ENCODE peak calls at places on chromosomes 6 and 20, in five cellular contexts. Q is IMR-90, O is iPS DF 6.9, X is coronary artery, L is substantia nigra. H is an unnamed sample.

GRCh38 chr6:42984924-42985475 is 630 bp downstream of the PPP2R5D start:
- DNase-seq in L (no peak), Q (no peak), O (no peak), X (no peak), H (no peak)

GRCh38 chr6:131813991-131814390 is 6.2 kb downstream of the ENPP1 start:
- DNase-seq in O (no peak), L (no peak), Q (no peak), X (no peak), H (no peak)

GRCh38 chr6:110525001-110525400 is 48.6 kb upstream of the SLC22A16 start:
- DNase-seq in L (no peak), X (no peak), O (no peak), Q (no peak), H (no peak)

GRCh38 chr6:115271434-115271833 is 789.3 kb downstream of the FRK start:
- DNase-seq in L (no peak), O (peak), Q (no peak), X (no peak), H (no peak)

GRCh38 chr6:139407718-139408222 is 33.3 kb upstream of the CITED2 start:
- DNase-seq in O (no peak), Q (peak), L (no peak), X (no peak), H (no peak)

GRCh38 chr6:81228912-81229540 is 523.5 kb downstream of the TENT5A start:
- DNase-seq in X (no peak), L (no peak), Q (peak), O (no peak), H (no peak)

GRCh38 chr20:47785321-47785899 is at the start of gene SULF2:
- DNase-seq in L (peak), Q (no peak), X (no peak), O (no peak), H (no peak)

GRCh38 chr6:121408321-121408720 is 27.1 kb upstream of the GJA1 start:
- DNase-seq in Q (no peak), L (no peak), O (no peak), X (no peak), H (no peak)

GRCh38 chr6:144478487-144478886 is 193.4 kb downstream of the UTRN start:
- DNase-seq in L (peak), X (peak), O (no peak), Q (no peak), H (no peak)

GRCh38 chr6:169070506-169071176 is 183.0 kb downstream of the THBS2 start:
- DNase-seq in X (peak), Q (peak), O (no peak), L (no peak), H (no peak)

GRCh38 chr20:42752620-42753019 is 437.1 kb downstream of the PTPRT start:
- DNase-seq in O (no peak), Q (no peak), X (no peak), L (no peak), H (no peak)

GRCh38 chr6:6927437-6928361 is 180.1 kb upstream of the RREB1 start:
- DNase-seq in X (no peak), L (no peak), Q (no peak), O (no peak), H (no peak)

GRCh38 chr20:10309326-10309725 is 90.7 kb downstream of the SNAP25 start:
- DNase-seq in O (no peak), Q (peak), X (no peak), L (no peak), H (no peak)

GRCh38 chr6:10395946-10396577 is 18.8 kb downstream of the TFAP2A start:
- DNase-seq in O (no peak), Q (no peak), X (no peak), L (no peak), H (no peak)

GRCh38 chr20:18984238-18985200 is 170.9 kb downstream of the SCP2D1 start:
- DNase-seq in L (no peak), Q (no peak), O (no peak), X (no peak), H (no peak)

GRCh38 chr6:129828229-129828628 is 32.9 kb downstream of the TMEM244 start:
- DNase-seq in L (no peak), Q (no peak), O (no peak), X (no peak), H (no peak)

GRCh38 chr6:168737481-168737880 is 296.5 kb downstream of the SMOC2 start:
- DNase-seq in O (no peak), Q (no peak), X (no peak), L (no peak), H (no peak)

GRCh38 chr20:48763183-48764030 is 64.4 kb downstream of the PREX1 start:
- DNase-seq in X (no peak), O (no peak), L (no peak), Q (no peak), H (no peak)

GRCh38 chr6:68633654-68634502 is 1.2 kb upstream of the ADGRB3 start:
- DNase-seq in O (no peak), Q (no peak), L (no peak), X (no peak), H (no peak)

GRCh38 chr20:4111440-4112411 is 96.4 kb upstream of the RNF24 start:
- DNase-seq in L (no peak), Q (no peak), X (no peak), O (no peak), H (no peak)

GRCh38 chr20:12554416-12554815 is 454.4 kb upstream of the SPTLC3 start:
- DNase-seq in L (no peak), X (no peak), Q (no peak), O (no peak), H (no peak)

GRCh38 chr6:51753635-51754034 is 333.8 kb downstream of the PKHD1 start:
- DNase-seq in L (no peak), Q (no peak), X (no peak), O (peak), H (peak)

GRCh38 chr6:36692861-36693702 is 4.5 kb upstream of the RAB44 start:
- DNase-seq in Q (no peak), X (peak), L (no peak), O (no peak), H (peak)

GRCh38 chr6:86107985-86108384 is 465.3 kb upstream of the SYNCRIP start:
- DNase-seq in X (no peak), L (no peak), Q (no peak), O (no peak), H (no peak)

GRCh38 chr6:113735487-113735886 is 121.7 kb upstream of the MARCKS start:
- DNase-seq in Q (no peak), O (no peak), L (no peak), X (no peak), H (no peak)

GRCh38 chr6:68108243-68108835 is 526.7 kb upstream of the ADGRB3 start:
- DNase-seq in L (no peak), Q (peak), X (no peak), O (no peak), H (no peak)

GRCh38 chr6:168157272-168158007 is 78.4 kb upstream of the FRMD1 start:
- DNase-seq in L (no peak), Q (peak), O (no peak), X (no peak), H (no peak)

GRCh38 chr6:10908228-10908627 is 21.4 kb downstream of the SYCP2L start:
- DNase-seq in O (no peak), X (no peak), Q (no peak), L (no peak), H (no peak)

GRCh38 chr6:134532694-134533624 is 215.0 kb upstream of the SGK1 start:
- DNase-seq in X (no peak), O (no peak), Q (no peak), L (no peak), H (peak)

GRCh38 chr6:134531611-134532010 is 213.7 kb upstream of the SGK1 start:
- DNase-seq in X (no peak), L (no peak), Q (no peak), O (no peak), H (no peak)

GRCh38 chr6:134535831-134536230 is 217.9 kb upstream of the SGK1 start:
- DNase-seq in O (no peak), Q (peak), X (no peak), L (no peak), H (no peak)

GRCh38 chr6:134534708-134535149 is 216.8 kb upstream of the SGK1 start:
- DNase-seq in Q (peak), X (no peak), L (no peak), O (no peak), H (no peak)

GRCh38 chr6:134533991-134534390 is 216.1 kb upstream of the SGK1 start:
- DNase-seq in L (no peak), O (no peak), X (no peak), Q (no peak), H (no peak)
- H3K27ac ChIP-seq in L (peak), O (no peak), X (no peak), Q (no peak), H (no peak)

GRCh38 chr6:26273673-26274595 is 91.1 kb upstream of the BTN3A2 start:
- DNase-seq in O (no peak), X (no peak), L (no peak), Q (peak), H (no peak)
- H3K27ac ChIP-seq in O (no peak), X (peak), L (peak), Q (peak), H (peak)

GRCh38 chr20:32536861-32537656 is 48.1 kb downstream of the NOL4L start:
- DNase-seq in L (peak), X (no peak), O (no peak), Q (no peak), H (peak)

GRCh38 chr20:32537657-32538525 is 47.2 kb downstream of the NOL4L start:
- DNase-seq in Q (no peak), X (no peak), O (no peak), L (no peak), H (no peak)

GRCh38 chr20:32539063-32539816 is 45.9 kb downstream of the NOL4L start:
- DNase-seq in Q (no peak), X (no peak), O (no peak), L (no peak), H (no peak)

GRCh38 chr20:32539817-32540675 is 45.1 kb downstream of the NOL4L start:
- DNase-seq in Q (no peak), O (no peak), X (no peak), L (no peak), H (peak)

DNA sequence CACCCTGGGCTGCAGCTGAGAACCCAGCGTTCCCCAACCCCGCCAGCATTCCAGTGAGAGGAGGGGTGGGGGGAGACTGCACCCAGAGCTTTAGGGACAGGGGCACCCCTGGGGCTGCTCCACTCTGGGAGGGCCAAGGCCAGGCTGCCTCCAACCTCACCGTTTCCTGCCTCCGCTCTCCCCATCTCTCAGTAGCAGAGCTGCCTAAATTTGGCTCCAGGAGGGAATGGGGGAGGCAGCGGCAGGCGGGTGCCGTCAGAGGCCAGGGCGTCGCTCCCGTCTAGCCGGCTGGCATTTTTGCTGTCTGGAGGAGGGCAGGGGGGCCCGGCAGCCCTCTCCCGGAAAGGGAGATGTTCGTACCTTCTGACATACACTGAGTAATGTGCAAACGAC is 46.6 kb downstream of the NOL4L start:
- DNase-seq in Q (no peak), L (no peak), X (no peak), O (no peak), H (no peak)
- H3K27ac ChIP-seq in Q (no peak), L (peak), X (peak), O (no peak), H (no peak)

DNA sequence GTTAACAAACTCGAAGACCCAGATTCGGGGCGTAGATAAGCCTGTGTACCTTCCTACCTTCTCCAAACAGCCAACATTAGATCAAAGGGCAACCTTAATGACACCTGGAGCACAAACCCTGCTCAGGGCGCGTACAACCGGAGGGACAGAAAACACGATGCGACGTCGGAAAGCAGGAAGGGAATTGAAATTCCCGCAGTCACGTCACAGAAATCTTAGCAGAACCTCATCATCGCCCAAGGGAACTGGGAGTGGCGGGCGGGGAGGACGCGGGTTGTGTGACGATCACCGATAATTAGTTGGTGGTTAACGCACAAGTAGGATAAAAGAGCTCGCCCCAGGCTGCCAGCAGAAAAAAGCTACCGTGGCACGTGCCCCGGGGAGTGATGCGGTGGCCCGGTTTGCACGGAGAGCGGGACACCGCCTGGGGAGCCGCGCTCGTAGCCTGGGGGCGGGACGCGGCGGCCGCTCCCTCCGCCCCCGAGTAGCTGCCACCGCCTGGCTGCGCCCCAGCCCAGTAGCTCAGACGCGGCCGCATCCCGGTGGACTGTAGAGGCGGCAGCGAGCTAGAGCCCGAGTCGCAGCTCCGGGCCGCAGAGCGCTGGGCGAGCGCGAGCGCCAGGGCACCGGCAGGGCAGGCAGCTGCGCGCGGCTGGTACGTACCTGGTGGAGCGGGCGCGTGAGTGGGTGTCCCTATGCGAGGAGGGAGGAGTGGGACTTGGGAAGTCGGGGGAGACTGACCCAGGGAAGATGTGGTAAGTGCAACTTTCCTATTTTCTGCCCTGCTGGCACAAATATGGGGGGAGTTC is at the start of gene PKIB:
- DNase-seq in X (peak), O (no peak), Q (peak), L (peak), H (peak)
- H3K27ac ChIP-seq in X (no peak), O (no peak), Q (no peak), L (peak), H (peak)

GRCh38 chr6:30769853-30770160 is 25.5 kb upstream of the IER3 start:
- DNase-seq in X (no peak), L (no peak), Q (no peak), O (no peak), H (no peak)
- H3K27ac ChIP-seq in X (peak), L (no peak), Q (peak), O (no peak), H (peak)

H was measured in pancreas.